ENCODE peak calls at places on chromosome 1, in nine cellular contexts. One of them, this sample, is unnamed.

GRCh38 chr1:180586671-180587155 is 27.9 kb downstream of the OVAAL start:
- DNase-seq in GM12891: no peak
- DNase-seq in lower leg skin: no peak
- DNase-seq in right lobe of liver: no peak
- DNase-seq in H54: no peak
- DNase-seq in heart left ventricle: no peak
- DNase-seq in HepG2: peak
- DNase-seq in prostate gland: peak
- DNase-seq in tibial nerve: no peak
- DNase-seq in this sample: no peak

GRCh38 chr1:230321741-230322420 is 104.3 kb downstream of the PGBD5 start:
- DNase-seq in prostate gland: no peak
- DNase-seq in tibial nerve: no peak
- DNase-seq in H54: no peak
- DNase-seq in heart left ventricle: peak
- DNase-seq in GM12891: no peak
- DNase-seq in HepG2: no peak
- DNase-seq in lower leg skin: no peak
- DNase-seq in right lobe of liver: no peak
- DNase-seq in this sample: no peak

GRCh38 chr1:64171797-64172281 is 31.6 kb upstream of the UBE2U start:
- DNase-seq in lower leg skin: no peak
- DNase-seq in HepG2: no peak
- DNase-seq in prostate gland: peak
- DNase-seq in heart left ventricle: no peak
- DNase-seq in GM12891: no peak
- DNase-seq in H54: no peak
- DNase-seq in right lobe of liver: no peak
- DNase-seq in tibial nerve: no peak
- DNase-seq in this sample: no peak

GRCh38 chr1:206839857-206840256 is 25.6 kb upstream of the IL20 start:
- DNase-seq in GM12891: no peak
- DNase-seq in H54: peak
- DNase-seq in prostate gland: no peak
- DNase-seq in HepG2: no peak
- DNase-seq in tibial nerve: no peak
- DNase-seq in lower leg skin: no peak
- DNase-seq in right lobe of liver: peak
- DNase-seq in heart left ventricle: no peak
- DNase-seq in this sample: no peak

GRCh38 chr1:87134625-87135024 is 194.1 kb upstream of the LMO4 start:
- DNase-seq in lower leg skin: no peak
- DNase-seq in heart left ventricle: no peak
- DNase-seq in prostate gland: no peak
- DNase-seq in right lobe of liver: no peak
- DNase-seq in HepG2: no peak
- DNase-seq in GM12891: no peak
- DNase-seq in tibial nerve: no peak
- DNase-seq in H54: no peak
- DNase-seq in this sample: no peak

GRCh38 chr1:77671836-77672235 is 10.6 kb downstream of the ZZZ3 start:
- DNase-seq in GM12891: no peak
- DNase-seq in HepG2: no peak
- DNase-seq in prostate gland: no peak
- DNase-seq in right lobe of liver: no peak
- DNase-seq in tibial nerve: no peak
- DNase-seq in H54: no peak
- DNase-seq in lower leg skin: no peak
- DNase-seq in heart left ventricle: no peak
- DNase-seq in this sample: no peak

GRCh38 chr1:10056599-10056987 is 23.8 kb downstream of the UBE4B start:
- DNase-seq in heart left ventricle: no peak
- DNase-seq in prostate gland: no peak
- DNase-seq in tibial nerve: no peak
- DNase-seq in HepG2: no peak
- DNase-seq in GM12891: no peak
- DNase-seq in lower leg skin: no peak
- DNase-seq in right lobe of liver: no peak
- DNase-seq in H54: no peak
- DNase-seq in this sample: no peak

GRCh38 chr1:28971980-28972771 is 57.8 kb downstream of the EPB41 start:
- DNase-seq in GM12891: no peak
- DNase-seq in HepG2: no peak
- DNase-seq in lower leg skin: peak
- DNase-seq in H54: peak
- DNase-seq in right lobe of liver: no peak
- DNase-seq in prostate gland: no peak
- DNase-seq in heart left ventricle: no peak
- DNase-seq in tibial nerve: no peak
- DNase-seq in this sample: no peak

GRCh38 chr1:209850342-209850979 is 22.7 kb downstream of the UTP25 start:
- DNase-seq in tibial nerve: no peak
- DNase-seq in GM12891: no peak
- DNase-seq in prostate gland: peak
- DNase-seq in right lobe of liver: peak
- DNase-seq in HepG2: peak
- DNase-seq in lower leg skin: peak
- DNase-seq in heart left ventricle: peak
- DNase-seq in H54: peak
- DNase-seq in this sample: peak

GRCh38 chr1:41520951-41521742 is 36.7 kb upstream of the EDN2 start:
- DNase-seq in H54: no peak
- DNase-seq in prostate gland: no peak
- DNase-seq in lower leg skin: no peak
- DNase-seq in GM12891: no peak
- DNase-seq in tibial nerve: no peak
- DNase-seq in HepG2: no peak
- DNase-seq in heart left ventricle: no peak
- DNase-seq in right lobe of liver: no peak
- DNase-seq in this sample: no peak

GRCh38 chr1:157494093-157494492 is 58.2 kb downstream of the FCRL5 start:
- DNase-seq in heart left ventricle: no peak
- DNase-seq in lower leg skin: no peak
- DNase-seq in GM12891: no peak
- DNase-seq in tibial nerve: no peak
- DNase-seq in right lobe of liver: no peak
- DNase-seq in HepG2: no peak
- DNase-seq in H54: no peak
- DNase-seq in prostate gland: no peak
- DNase-seq in this sample: no peak

GRCh38 chr1:221344693-221345092 is 397.2 kb downstream of the DUSP10 start:
- DNase-seq in GM12891: no peak
- DNase-seq in prostate gland: no peak
- DNase-seq in tibial nerve: no peak
- DNase-seq in heart left ventricle: no peak
- DNase-seq in lower leg skin: peak
- DNase-seq in HepG2: no peak
- DNase-seq in H54: peak
- DNase-seq in right lobe of liver: no peak
- DNase-seq in this sample: no peak

GRCh38 chr1:119371800-119372199 is 3.2 kb downstream of the HAO2 start:
- DNase-seq in lower leg skin: no peak
- DNase-seq in HepG2: peak
- DNase-seq in right lobe of liver: no peak
- DNase-seq in GM12891: no peak
- DNase-seq in H54: no peak
- DNase-seq in tibial nerve: no peak
- DNase-seq in prostate gland: no peak
- DNase-seq in heart left ventricle: no peak
- DNase-seq in this sample: no peak
- TF ChIP-seq POLR2A in lower leg skin: no peak
- TF ChIP-seq POLR2A in HepG2: no peak
- TF ChIP-seq POLR2A in right lobe of liver: no peak
- TF ChIP-seq POLR2A in GM12891: no peak
- TF ChIP-seq POLR2A in H54: no peak
- TF ChIP-seq POLR2A in tibial nerve: no peak
- TF ChIP-seq POLR2A in prostate gland: no peak
- TF ChIP-seq POLR2A in heart left ventricle: no peak
- TF ChIP-seq POLR2A in this sample: no peak

DNA sequence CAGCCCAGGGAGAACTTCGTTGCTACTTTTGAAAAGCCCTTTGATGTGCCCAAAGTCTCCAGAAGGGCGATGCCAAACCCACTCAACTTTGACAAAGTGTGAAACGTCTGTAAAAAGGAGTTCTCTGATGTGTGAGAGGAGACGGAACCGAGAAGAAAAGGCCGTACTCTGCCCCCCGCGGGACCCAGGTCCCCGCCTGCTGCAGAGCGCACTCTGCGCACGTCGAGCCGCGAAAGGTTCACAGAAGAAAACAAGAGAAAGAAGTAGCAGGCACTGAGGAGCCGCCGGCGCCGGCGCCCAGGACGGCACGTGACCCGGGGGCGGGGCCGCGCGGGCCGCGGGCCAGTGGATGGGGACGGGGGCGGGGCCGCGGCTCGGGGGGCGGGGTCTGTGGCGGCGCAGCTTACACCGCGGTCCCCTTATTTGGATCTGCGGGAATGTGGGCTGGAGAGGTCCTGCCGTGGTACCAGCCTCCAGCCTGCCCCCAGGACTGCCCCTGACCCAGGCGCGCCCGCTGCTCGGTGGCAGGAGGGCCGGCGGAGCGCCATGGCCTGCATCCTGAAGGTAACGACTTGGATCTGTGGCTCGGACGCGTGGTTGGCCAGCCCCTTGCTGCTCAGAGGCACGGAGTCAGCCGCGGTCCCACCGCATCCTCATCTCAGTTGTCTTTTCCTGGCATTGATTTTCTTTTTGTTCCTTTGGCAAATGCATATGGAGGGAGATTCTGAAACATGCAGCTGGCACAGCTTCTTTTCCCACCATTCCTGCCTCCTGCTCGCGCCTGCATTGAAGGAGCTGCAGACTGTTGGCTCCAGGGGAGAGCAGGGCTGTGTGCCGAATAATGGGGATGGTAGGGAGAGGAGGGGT is at the start of gene ST6GALNAC3:
- DNase-seq in tibial nerve: peak
- DNase-seq in prostate gland: peak
- DNase-seq in HepG2: peak
- DNase-seq in right lobe of liver: peak
- DNase-seq in H54: no peak
- DNase-seq in GM12891: peak
- DNase-seq in lower leg skin: peak
- DNase-seq in heart left ventricle: peak
- DNase-seq in this sample: peak
- TF ChIP-seq POLR2A in tibial nerve: peak
- TF ChIP-seq POLR2A in prostate gland: no peak
- TF ChIP-seq POLR2A in HepG2: no peak
- TF ChIP-seq POLR2A in right lobe of liver: peak
- TF ChIP-seq POLR2A in H54: no peak
- TF ChIP-seq POLR2A in GM12891: no peak
- TF ChIP-seq POLR2A in lower leg skin: no peak
- TF ChIP-seq POLR2A in heart left ventricle: peak
- TF ChIP-seq POLR2A in this sample: no peak

GRCh38 chr1:23426828-23427227 is 2.3 kb upstream of the TCEA3 start:
- DNase-seq in prostate gland: no peak
- DNase-seq in heart left ventricle: no peak
- DNase-seq in H54: no peak
- DNase-seq in lower leg skin: no peak
- DNase-seq in tibial nerve: no peak
- DNase-seq in HepG2: no peak
- DNase-seq in right lobe of liver: no peak
- DNase-seq in GM12891: no peak
- DNase-seq in this sample: no peak

GRCh38 chr1:23423415-23424170 is 955 bp downstream of the TCEA3 start:
- DNase-seq in tibial nerve: no peak
- DNase-seq in heart left ventricle: peak
- DNase-seq in H54: no peak
- DNase-seq in GM12891: no peak
- DNase-seq in prostate gland: peak
- DNase-seq in lower leg skin: no peak
- DNase-seq in right lobe of liver: peak
- DNase-seq in HepG2: peak
- DNase-seq in this sample: no peak

GRCh38 chr1:23422313-23422877 is 2.2 kb downstream of the TCEA3 start:
- DNase-seq in GM12891: no peak
- DNase-seq in right lobe of liver: peak
- DNase-seq in tibial nerve: peak
- DNase-seq in heart left ventricle: peak
- DNase-seq in lower leg skin: peak
- DNase-seq in HepG2: no peak
- DNase-seq in H54: peak
- DNase-seq in prostate gland: peak
- DNase-seq in this sample: peak

GRCh38 chr1:23422955-23423354 is 1.6 kb downstream of the TCEA3 start:
- DNase-seq in tibial nerve: peak
- DNase-seq in HepG2: no peak
- DNase-seq in H54: no peak
- DNase-seq in lower leg skin: no peak
- DNase-seq in heart left ventricle: no peak
- DNase-seq in prostate gland: no peak
- DNase-seq in GM12891: no peak
- DNase-seq in right lobe of liver: no peak
- DNase-seq in this sample: no peak

GRCh38 chr1:23424171-23424959 is at the start of gene TCEA3:
- DNase-seq in heart left ventricle: peak
- DNase-seq in tibial nerve: no peak
- DNase-seq in HepG2: peak
- DNase-seq in right lobe of liver: peak
- DNase-seq in GM12891: peak
- DNase-seq in prostate gland: peak
- DNase-seq in lower leg skin: no peak
- DNase-seq in H54: no peak
- DNase-seq in this sample: no peak
- TF ChIP-seq POLR2A in heart left ventricle: no peak
- TF ChIP-seq POLR2A in tibial nerve: no peak
- TF ChIP-seq POLR2A in HepG2: no peak
- TF ChIP-seq POLR2A in right lobe of liver: no peak
- TF ChIP-seq POLR2A in GM12891: no peak
- TF ChIP-seq POLR2A in prostate gland: peak
- TF ChIP-seq POLR2A in lower leg skin: no peak
- TF ChIP-seq POLR2A in H54: no peak
- TF ChIP-seq POLR2A in this sample: no peak

DNA sequence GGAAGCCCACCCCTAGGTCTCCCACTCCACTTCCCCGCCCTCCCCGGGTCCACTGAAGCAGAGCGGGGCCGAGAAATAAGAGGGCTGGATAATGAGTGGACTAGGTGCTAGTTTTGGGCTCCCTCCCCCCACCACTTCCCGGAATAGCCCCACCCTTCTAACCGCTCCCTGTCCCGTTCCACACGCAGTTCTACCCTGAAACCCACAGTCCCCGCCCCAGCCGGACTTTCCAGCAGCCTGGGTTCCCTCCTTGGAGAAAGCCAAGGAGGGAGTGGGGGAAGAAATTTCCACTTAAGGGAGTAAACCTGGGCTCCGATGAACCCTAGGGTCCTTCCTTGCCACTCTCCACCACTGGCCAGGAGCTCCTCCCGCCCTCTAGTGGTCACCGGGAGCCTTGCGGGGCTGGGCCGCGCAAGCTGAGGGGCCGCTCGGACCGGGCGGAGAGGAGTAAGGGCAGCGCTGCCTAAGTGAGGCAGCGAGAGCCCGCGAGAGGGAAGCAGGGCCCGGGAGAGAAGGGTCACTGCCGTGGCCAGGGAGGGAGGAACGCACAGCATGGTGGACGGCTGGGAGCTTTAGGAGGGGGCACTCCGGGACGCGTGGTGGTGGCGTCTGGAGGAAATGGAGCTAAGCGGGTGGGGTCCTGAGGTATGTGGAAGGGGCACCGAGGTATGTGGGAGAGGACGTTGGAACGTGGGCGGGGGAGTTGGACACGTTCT is 14.3 kb downstream of the THBS3 start:
- DNase-seq in tibial nerve: peak
- DNase-seq in heart left ventricle: peak
- DNase-seq in prostate gland: peak
- DNase-seq in lower leg skin: peak
- DNase-seq in right lobe of liver: peak
- DNase-seq in GM12891: peak
- DNase-seq in HepG2: peak
- DNase-seq in H54: peak
- DNase-seq in this sample: peak
- TF ChIP-seq POLR2A in tibial nerve: peak
- TF ChIP-seq POLR2A in heart left ventricle: peak
- TF ChIP-seq POLR2A in prostate gland: peak
- TF ChIP-seq POLR2A in lower leg skin: no peak
- TF ChIP-seq POLR2A in right lobe of liver: peak
- TF ChIP-seq POLR2A in GM12891: no peak
- TF ChIP-seq POLR2A in HepG2: no peak
- TF ChIP-seq POLR2A in H54: peak
- TF ChIP-seq POLR2A in this sample: peak

This sample was measured in erythroblast.